ENCODE peak calls at places on chromosomes 11 and 22, in eight cellular contexts. Y is A549, V is choroid plexus epithelial cell, G is heart right ventricle, J is BJ, P is tibial nerve, R is AG10803, C is ovary. B is an unnamed sample.

GRCh38 chr11:3853935-3854659 is 1.4 kb upstream of the STIM1 start:
- DNase-seq in Y (no peak), V (no peak), G (no peak), J (no peak), P (no peak), R (no peak), C (no peak), B (no peak)

GRCh38 chr11:72048718-72049460 is 31.5 kb downstream of the NUMA1 start:
- DNase-seq in Y (no peak), V (no peak), G (peak), J (no peak), P (no peak), R (no peak), C (peak), B (no peak)

GRCh38 chr11:128522943-128523518 is 64.3 kb downstream of the ETS1 start:
- DNase-seq in Y (no peak), V (no peak), G (no peak), J (no peak), P (no peak), R (no peak), C (no peak), B (no peak)

GRCh38 chr11:123212406-123212805 is 17.4 kb upstream of the CLMP start:
- DNase-seq in Y (no peak), V (no peak), G (no peak), J (no peak), P (no peak), R (peak), C (no peak), B (no peak)

GRCh38 chr11:2531987-2532703 is 87.3 kb downstream of the KCNQ1 start:
- DNase-seq in Y (no peak), V (no peak), G (no peak), J (no peak), P (no peak), R (no peak), C (no peak), B (no peak)

GRCh38 chr22:23053912-23054530 is 16.3 kb upstream of the GNAZ start:
- DNase-seq in Y (no peak), V (no peak), G (no peak), J (no peak), P (no peak), R (no peak), C (no peak), B (no peak)

GRCh38 chr11:112042161-112042960 is 17.2 kb downstream of the DLAT start:
- DNase-seq in Y (no peak), V (peak), G (no peak), J (no peak), P (no peak), R (peak), C (no peak), B (no peak)

GRCh38 chr11:118842369-118842768 is 41.3 kb upstream of the CXCR5 start:
- DNase-seq in Y (no peak), V (peak), G (no peak), J (peak), P (no peak), R (no peak), C (no peak), B (no peak)

GRCh38 chr11:131579932-131580387 is 209.5 kb downstream of the NTM start:
- DNase-seq in Y (peak), V (peak), G (no peak), J (no peak), P (peak), R (peak), C (no peak), B (no peak)

GRCh38 chr11:68903631-68904457 is at the start of the genes IGHMBP2 and MRPL21:
- DNase-seq in Y (peak), V (peak), G (peak), J (no peak), P (peak), R (peak), C (peak), B (peak)

GRCh38 chr11:9765320-9766101 is 101.6 kb downstream of the SWAP70 start:
- DNase-seq in Y (no peak), V (peak), G (peak), J (peak), P (peak), R (peak), C (peak), B (no peak)

GRCh38 chr11:7160814-7161489 is 72.2 kb downstream of the RBMXL2 start:
- DNase-seq in Y (no peak), V (no peak), G (no peak), J (no peak), P (no peak), R (no peak), C (no peak), B (no peak)

GRCh38 chr22:45804986-45805325 is 133.3 kb downstream of the ATXN10 start:
- DNase-seq in Y (peak), V (peak), G (no peak), J (peak), P (no peak), R (peak), C (no peak), B (peak)

GRCh38 chr22:45692549-45692948 is 20.9 kb downstream of the ATXN10 start:
- DNase-seq in Y (peak), V (peak), G (no peak), J (no peak), P (no peak), R (peak), C (no peak), B (no peak)

GRCh38 chr11:8831861-8832260 is 79.1 kb upstream of the AKIP1 start:
- DNase-seq in Y (no peak), V (no peak), G (no peak), J (no peak), P (no peak), R (no peak), C (no peak), B (no peak)

GRCh38 chr22:36334838-36335603 is 52.7 kb downstream of the MYH9 start:
- DNase-seq in Y (no peak), V (peak), G (no peak), J (no peak), P (no peak), R (peak), C (no peak), B (peak)

GRCh38 chr11:96715208-96715607 is 325.4 kb downstream of the JRKL start:
- DNase-seq in Y (no peak), V (no peak), G (no peak), J (no peak), P (no peak), R (peak), C (no peak), B (no peak)

GRCh38 chr22:28604961-28605360 is 74.7 kb downstream of the TTC28 start:
- DNase-seq in Y (no peak), V (no peak), G (no peak), J (no peak), P (no peak), R (peak), C (no peak), B (no peak)

GRCh38 chr11:12280838-12281565 is 96.4 kb upstream of the PARVA start:
- DNase-seq in Y (no peak), V (no peak), G (no peak), J (no peak), P (no peak), R (no peak), C (no peak), B (no peak)

GRCh38 chr11:109362059-109362458 is 59.9 kb upstream of the C11orf87 start:
- DNase-seq in Y (no peak), V (no peak), G (no peak), J (no peak), P (no peak), R (no peak), C (no peak), B (no peak)

GRCh38 chr11:69018924-69019323 is 5.9 kb upstream of the MRGPRF start:
- DNase-seq in Y (no peak), V (no peak), G (no peak), J (peak), P (no peak), R (peak), C (peak), B (no peak)

GRCh38 chr11:120335928-120336640 is at the start of gene ARHGEF12:
- DNase-seq in Y (peak), V (peak), G (peak), J (peak), P (peak), R (peak), C (peak), B (peak)
- TF ChIP-seq CTCF in Y (peak), V (peak), G (peak), J (peak), P (peak), R (peak), C (peak), B (no peak)

DNA sequence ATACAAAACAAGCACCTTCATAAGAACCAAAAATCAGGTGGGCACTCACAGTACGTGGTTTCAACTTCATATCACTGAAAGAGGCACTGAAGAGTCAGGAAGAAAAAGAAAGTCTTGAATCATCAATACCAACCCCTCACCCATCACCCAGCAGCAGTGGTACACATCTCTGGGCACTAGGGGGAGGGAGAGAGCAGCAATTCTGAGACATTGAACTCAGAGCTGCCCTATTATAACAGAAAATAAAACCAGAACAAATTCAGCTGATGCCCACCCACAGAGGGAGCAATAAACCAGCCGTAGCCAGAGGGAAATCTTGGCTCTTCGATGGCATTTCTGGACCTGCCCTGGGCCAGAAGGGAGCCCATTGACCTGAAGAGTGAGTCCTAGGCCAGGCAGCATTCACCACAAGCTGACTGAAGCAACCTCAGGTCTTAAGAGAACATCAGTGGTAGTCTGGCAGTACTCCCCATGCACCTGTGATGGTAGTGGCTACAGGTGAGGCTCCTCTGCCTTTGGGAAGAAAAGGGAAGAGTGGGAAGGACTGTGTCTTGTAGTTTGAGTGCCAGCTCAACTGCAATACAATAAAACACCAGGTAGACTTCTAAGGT is 42.2 kb upstream of the FAM181B start:
- DNase-seq in Y (peak), V (peak), G (no peak), J (no peak), P (peak), R (peak), C (no peak), B (peak)
- TF ChIP-seq CTCF in Y (peak), V (peak), G (peak), J (peak), P (no peak), R (peak), C (no peak), B (peak)

GRCh38 chr11:36455658-36456111 is 54.4 kb downstream of the TRAF6 start:
- DNase-seq in Y (peak), V (peak), G (peak), J (peak), P (peak), R (peak), C (peak), B (peak)
- TF ChIP-seq CTCF in Y (no peak), V (peak), G (no peak), J (no peak), P (no peak), R (peak), C (no peak), B (no peak)

GRCh38 chr11:129992161-129992944 is 10.3 kb downstream of the PRDM10 start:
- DNase-seq in Y (peak), V (peak), G (no peak), J (no peak), P (no peak), R (peak), C (no peak), B (peak)
- TF ChIP-seq CTCF in Y (no peak), V (peak), G (peak), J (peak), P (no peak), R (no peak), C (no peak), B (no peak)

GRCh38 chr11:24697722-24698121 is 200.9 kb downstream of the LUZP2 start:
- DNase-seq in Y (no peak), V (peak), G (no peak), J (no peak), P (no peak), R (no peak), C (no peak), B (peak)
- TF ChIP-seq CTCF in Y (no peak), V (no peak), G (no peak), J (no peak), P (no peak), R (no peak), C (no peak), B (no peak)

GRCh38 chr22:19969141-19969928 is 27.7 kb upstream of the TXNRD2 start:
- DNase-seq in Y (no peak), V (no peak), G (no peak), J (no peak), P (no peak), R (no peak), C (no peak), B (no peak)

GRCh38 chr22:19971276-19972124 is 29.9 kb upstream of the TXNRD2 start:
- DNase-seq in Y (no peak), V (no peak), G (no peak), J (no peak), P (no peak), R (no peak), C (no peak), B (no peak)

GRCh38 chr22:19970031-19970478 is 28.4 kb upstream of the TXNRD2 start:
- DNase-seq in Y (no peak), V (no peak), G (no peak), J (no peak), P (no peak), R (no peak), C (no peak), B (no peak)

GRCh38 chr22:19972251-19972650 is 30.6 kb upstream of the TXNRD2 start:
- DNase-seq in Y (no peak), V (no peak), G (no peak), J (no peak), P (no peak), R (no peak), C (no peak), B (no peak)

GRCh38 chr22:19970479-19971275 is 29.1 kb upstream of the TXNRD2 start:
- DNase-seq in Y (peak), V (peak), G (peak), J (no peak), P (peak), R (peak), C (peak), B (peak)
- TF ChIP-seq CTCF in Y (peak), V (peak), G (peak), J (peak), P (peak), R (peak), C (peak), B (peak)

DNA sequence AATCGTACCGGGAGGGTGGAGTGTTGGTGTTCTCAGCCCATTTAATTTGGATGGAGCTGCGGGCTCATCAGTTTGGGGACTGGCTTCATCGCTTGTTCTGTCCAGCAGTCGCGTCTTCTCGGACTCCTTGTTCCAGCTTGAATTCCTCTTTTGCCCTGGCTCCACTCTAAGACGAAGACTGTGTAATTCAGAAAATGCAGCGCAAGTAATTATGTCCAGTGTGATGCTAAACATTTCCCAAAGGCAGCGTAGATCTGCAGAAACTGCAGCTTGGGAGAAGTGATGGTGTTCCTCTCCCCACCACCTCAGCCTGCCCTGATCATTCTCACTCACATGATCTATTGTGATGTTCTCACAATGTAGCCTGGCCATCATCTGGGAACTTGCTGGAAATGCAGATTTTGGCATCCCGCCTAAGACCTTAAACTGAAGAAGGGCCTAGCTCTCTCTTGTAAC is 666 bp downstream of the SLC25A18 start:
- DNase-seq in Y (no peak), V (peak), G (peak), J (no peak), P (peak), R (peak), C (peak), B (no peak)
- TF ChIP-seq CTCF in Y (no peak), V (peak), G (no peak), J (no peak), P (no peak), R (peak), C (no peak), B (no peak)

GRCh38 chr22:46845281-46846153 is 83.1 kb downstream of the TBC1D22A start:
- DNase-seq in Y (peak), V (peak), G (no peak), J (no peak), P (no peak), R (peak), C (peak), B (no peak)
- TF ChIP-seq CTCF in Y (peak), V (peak), G (peak), J (peak), P (peak), R (peak), C (peak), B (no peak)

DNA sequence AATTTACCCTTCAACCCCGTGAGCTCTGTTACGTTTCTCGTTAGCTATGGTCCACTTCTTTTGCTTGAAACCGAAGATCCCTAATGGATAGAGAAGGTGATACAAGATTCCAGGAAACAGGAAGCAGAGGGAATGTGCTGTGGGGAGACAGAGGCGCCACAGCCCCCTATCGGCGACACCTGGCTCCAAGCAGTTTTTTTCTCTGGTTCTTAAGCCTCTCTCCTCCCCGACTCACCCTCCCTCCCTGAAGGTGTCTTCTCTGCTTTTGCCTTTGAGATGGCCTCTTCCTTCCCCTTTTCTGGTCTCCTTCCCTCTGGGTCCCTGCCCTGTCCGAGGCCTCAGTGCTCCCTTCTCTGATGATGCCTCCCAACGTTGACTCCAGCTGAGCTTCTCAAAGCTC is 14.2 kb upstream of the APOBEC3A start:
- DNase-seq in Y (no peak), V (no peak), G (no peak), J (no peak), P (no peak), R (no peak), C (no peak), B (no peak)
- TF ChIP-seq CTCF in Y (no peak), V (peak), G (no peak), J (no peak), P (no peak), R (no peak), C (no peak), B (no peak)

B was measured in Calu3.